ENCODE peak calls at places on chromosome 10, in eight cellular contexts. H is retinal pigment epithelial cell; D is effector memory CD4-positive, alpha-beta T cell; I is neural crest cell; Y is iPS-NIHi11; V is NCI-H1092; F is NCI-H1105 treated with DMSO at 0.1 percent for 48 hours; P is mammary epithelial cell. S is an unnamed sample.

GRCh38 chr10:62959553-62959952 is 143.4 kb upstream of the EGR2 start:
- DNase-seq in Y (no peak), F (no peak), I (no peak), D (no peak), H (no peak), P (peak; percentile 15), V (no peak), S (no peak)

GRCh38 chr10:48567346-48567745 is 37.5 kb downstream of the ARHGAP22 start:
- DNase-seq in H (no peak), V (no peak), I (no peak), D (no peak), P (no peak), Y (no peak), F (no peak), S (no peak)

GRCh38 chr10:111830360-111830759 is 353.2 kb downstream of the GPAM start:
- DNase-seq in D (no peak), Y (no peak), P (no peak), I (no peak), V (no peak), F (no peak), H (no peak), S (no peak)

GRCh38 chr10:11225935-11226334 is 208.3 kb downstream of the CELF2 start:
- DNase-seq in D (peak; percentile 62), F (no peak), I (no peak), P (no peak), Y (no peak), H (no peak), V (no peak), S (peak; percentile 14)

GRCh38 chr10:110597476-110597875 is 30.0 kb downstream of the SMC3 start:
- DNase-seq in D (no peak), Y (no peak), V (no peak), I (no peak), P (no peak), F (no peak), H (no peak), S (no peak)

GRCh38 chr10:89857399-89857798 is 156.0 kb downstream of the KIF20B start:
- DNase-seq in P (no peak), D (no peak), V (no peak), F (no peak), Y (no peak), I (no peak), H (no peak), S (no peak)

GRCh38 chr10:83978681-83979383 is 160.5 kb upstream of the GHITM start:
- DNase-seq in D (no peak), V (no peak), I (no peak), Y (no peak), H (no peak), P (no peak), F (no peak), S (no peak)

GRCh38 chr10:21048086-21048485 is 151.0 kb upstream of the NEBL start:
- DNase-seq in H (no peak), F (no peak), Y (no peak), V (no peak), P (no peak), I (no peak), D (no peak), S (no peak)

GRCh38 chr10:74418285-74418872 is 267.4 kb downstream of the ADK start:
- DNase-seq in P (no peak), I (peak; percentile 43), V (peak; percentile 88), D (no peak), Y (peak; percentile 45), H (peak; percentile 87), F (peak; percentile 98), S (peak; percentile 100)

GRCh38 chr10:71693377-71693776 is 26.2 kb downstream of the C10orf105 start:
- DNase-seq in F (no peak), Y (no peak), D (no peak), P (no peak), I (no peak), V (no peak), H (no peak), S (peak; percentile 1)

GRCh38 chr10:117656385-117657367 is 114.1 kb downstream of the EMX2 start:
- DNase-seq in F (no peak), I (no peak), Y (no peak), P (no peak), V (no peak), D (no peak), H (no peak), S (no peak)

GRCh38 chr10:122236690-122237306 is 34.3 kb upstream of the BTBD16 start:
- DNase-seq in I (no peak), V (no peak), D (no peak), H (no peak), P (peak; percentile 9), F (peak; percentile 41), Y (no peak), S (peak; percentile 52)

GRCh38 chr10:10811562-10811961 is 206.1 kb upstream of the CELF2 start:
- DNase-seq in I (no peak), P (no peak), Y (no peak), F (no peak), H (no peak), D (no peak), V (no peak), S (no peak)

GRCh38 chr10:80283119-80283518 is 6.3 kb downstream of the MAT1A start:
- DNase-seq in F (no peak), P (no peak), H (no peak), Y (no peak), I (no peak), V (no peak), D (no peak), S (no peak)

GRCh38 chr10:24944512-24945255 is 7.7 kb downstream of the PRTFDC1 start:
- DNase-seq in F (no peak), H (peak; percentile 81), V (no peak), P (peak; percentile 86), I (no peak), Y (no peak), D (no peak), S (no peak)

GRCh38 chr10:133257489-133258065 is 19.1 kb downstream of the ADAM8 start:
- DNase-seq in V (no peak), F (no peak), P (peak; percentile 58), H (no peak), I (no peak), D (no peak), Y (peak; percentile 79), S (no peak)

GRCh38 chr10:122468923-122469781 is 7.8 kb downstream of the HTRA1 start:
- DNase-seq in V (no peak), D (no peak), H (no peak), I (no peak), F (no peak), P (peak; percentile 99), Y (no peak), S (no peak)

GRCh38 chr10:43263551-43264323 is 3.1 kb downstream of the RASGEF1A start:
- DNase-seq in V (no peak), Y (peak; percentile 74), H (no peak), D (no peak), P (no peak), F (no peak), I (no peak), S (no peak)

GRCh38 chr10:47410862-47411261 is 26.8 kb upstream of the ZNF488 start:
- DNase-seq in Y (no peak), D (no peak), V (no peak), P (no peak), H (no peak), I (no peak), F (no peak), S (no peak)

GRCh38 chr10:76774987-76775603 is 862.5 kb downstream of the KCNMA1 start:
- DNase-seq in H (no peak), F (no peak), Y (no peak), D (no peak), V (no peak), P (no peak), I (no peak), S (no peak)

GRCh38 chr10:91617073-91617580 is 15.7 kb downstream of the PPP1R3C start:
- DNase-seq in F (no peak), I (no peak), H (peak; percentile 91), P (peak; percentile 72), Y (no peak), D (no peak), V (no peak), S (no peak)

GRCh38 chr10:61108880-61109279 is 164.9 kb upstream of the RHOBTB1 start:
- DNase-seq in Y (peak; percentile 14), H (no peak), D (no peak), P (no peak), F (no peak), V (no peak), I (no peak), S (no peak)

GRCh38 chr10:30017576-30017975 is 41.8 kb downstream of the JCAD start:
- DNase-seq in Y (no peak), V (no peak), D (no peak), H (no peak), F (no peak), I (no peak), P (no peak), S (no peak)

GRCh38 chr10:107139237-107139636 is 25.3 kb downstream of the SORCS1 start:
- DNase-seq in Y (no peak), F (no peak), H (no peak), I (no peak), P (no peak), D (no peak), V (no peak), S (no peak)

GRCh38 chr10:69061305-69062161 is 26.4 kb upstream of the SRGN start:
- DNase-seq in Y (no peak), V (no peak), F (no peak), P (peak; percentile 60), D (no peak), I (no peak), H (peak; percentile 98), S (no peak)

GRCh38 chr10:6505300-6505699 is 74.8 kb downstream of the PRKCQ start:
- DNase-seq in H (no peak), Y (no peak), V (no peak), D (no peak), I (no peak), F (no peak), P (no peak), S (no peak)

GRCh38 chr10:126906704-126907422 is 1.6 kb downstream of the DOCK1 start:
- DNase-seq in V (no peak), F (no peak), H (no peak), D (no peak), Y (no peak), P (no peak), I (no peak), S (no peak)

GRCh38 chr10:133141144-133141962 is 18.7 kb upstream of the KNDC1 start:
- DNase-seq in P (no peak), Y (no peak), H (no peak), F (no peak), I (no peak), V (no peak), D (no peak), S (no peak)

GRCh38 chr10:75450062-75450429 is 18.6 kb downstream of the LRMDA start:
- DNase-seq in D (no peak), H (no peak), V (no peak), P (no peak), I (no peak), F (peak; percentile 91), Y (no peak), S (no peak)

GRCh38 chr10:30829921-30830671 is 200.5 kb upstream of the LYZL2 start:
- DNase-seq in P (no peak), Y (no peak), H (no peak), I (no peak), D (no peak), V (no peak), F (peak; percentile 5), S (no peak)

GRCh38 chr10:26391701-26392695 is 46.1 kb upstream of the APBB1IP start:
- DNase-seq in P (no peak), V (no peak), F (no peak), I (no peak), Y (peak; percentile 49), H (no peak), D (no peak), S (no peak)

GRCh38 chr10:102342958-102343357 is 52.5 kb upstream of the NFKB2 start:
- DNase-seq in H (peak; percentile 76), I (no peak), P (peak; percentile 87), D (no peak), Y (no peak), V (no peak), F (no peak), S (no peak)

GRCh38 chr10:52679117-52679516 is 93.5 kb downstream of the MBL2 start:
- DNase-seq in D (no peak), V (no peak), I (no peak), Y (no peak), F (no peak), H (no peak), P (no peak), S (no peak)

GRCh38 chr10:46551701-46552525 is 4.5 kb downstream of the GPRIN2 start:
- DNase-seq in H (no peak), F (no peak), Y (no peak), I (peak; percentile 1), D (no peak), V (no peak), P (no peak), S (no peak)

S was measured in NCI-H2081.